ENCODE peak calls at places on chromosomes 2 and 18, in nine cellular contexts. One of them, this sample, is unnamed. For H3K4me1, the result is how much of the 10 kb centered on the place peaks cover.

GRCh38 chr18:21242141-21243040 is at the start of gene GREB1L:
- DNase-seq in endodermal cell: peak
- DNase-seq in spleen: no peak
- DNase-seq in mammary epithelial cell: peak
- DNase-seq in adrenal gland: peak
- DNase-seq in Panc1: no peak
- DNase-seq in H9: peak
- DNase-seq in lower lobe of right lung: peak
- DNase-seq in trophoblast cell: peak
- DNase-seq in this sample: peak

GRCh38 chr2:145157626-145158025 is 637.7 kb upstream of the ZEB2 start:
- DNase-seq in endodermal cell: no peak
- DNase-seq in spleen: no peak
- DNase-seq in mammary epithelial cell: no peak
- DNase-seq in adrenal gland: no peak
- DNase-seq in Panc1: no peak
- DNase-seq in H9: no peak
- DNase-seq in lower lobe of right lung: no peak
- DNase-seq in trophoblast cell: no peak
- DNase-seq in this sample: no peak

GRCh38 chr2:196439760-196440159 is 199.8 kb upstream of the CCDC150 start:
- DNase-seq in endodermal cell: no peak
- DNase-seq in spleen: no peak
- DNase-seq in mammary epithelial cell: no peak
- DNase-seq in adrenal gland: no peak
- DNase-seq in Panc1: no peak
- DNase-seq in H9: no peak
- DNase-seq in lower lobe of right lung: no peak
- DNase-seq in trophoblast cell: no peak
- DNase-seq in this sample: no peak

GRCh38 chr2:240997141-240997855 is 1.1 kb upstream of the SNED1 start:
- DNase-seq in endodermal cell: peak
- DNase-seq in spleen: peak
- DNase-seq in mammary epithelial cell: no peak
- DNase-seq in adrenal gland: no peak
- DNase-seq in Panc1: no peak
- DNase-seq in H9: no peak
- DNase-seq in lower lobe of right lung: peak
- DNase-seq in trophoblast cell: no peak
- DNase-seq in this sample: peak

GRCh38 chr2:164213916-164214315 is 407.4 kb downstream of the GRB14 start:
- DNase-seq in endodermal cell: no peak
- DNase-seq in spleen: no peak
- DNase-seq in mammary epithelial cell: no peak
- DNase-seq in adrenal gland: no peak
- DNase-seq in Panc1: no peak
- DNase-seq in H9: no peak
- DNase-seq in lower lobe of right lung: no peak
- DNase-seq in trophoblast cell: no peak
- DNase-seq in this sample: no peak

GRCh38 chr2:7043689-7044088 is 126.5 kb downstream of the RNF144A start:
- DNase-seq in endodermal cell: no peak
- DNase-seq in spleen: no peak
- DNase-seq in mammary epithelial cell: no peak
- DNase-seq in adrenal gland: no peak
- DNase-seq in Panc1: no peak
- DNase-seq in H9: no peak
- DNase-seq in lower lobe of right lung: no peak
- DNase-seq in trophoblast cell: no peak
- DNase-seq in this sample: no peak

GRCh38 chr2:126467367-126468054 is 188.4 kb upstream of the GYPC start:
- DNase-seq in endodermal cell: no peak
- DNase-seq in spleen: no peak
- DNase-seq in mammary epithelial cell: no peak
- DNase-seq in adrenal gland: no peak
- DNase-seq in Panc1: no peak
- DNase-seq in H9: no peak
- DNase-seq in lower lobe of right lung: no peak
- DNase-seq in trophoblast cell: no peak
- DNase-seq in this sample: no peak

GRCh38 chr2:182103531-182103930 is 117.9 kb downstream of the PPP1R1C start:
- DNase-seq in endodermal cell: no peak
- DNase-seq in spleen: no peak
- DNase-seq in mammary epithelial cell: peak
- DNase-seq in adrenal gland: no peak
- DNase-seq in Panc1: no peak
- DNase-seq in H9: no peak
- DNase-seq in lower lobe of right lung: no peak
- DNase-seq in trophoblast cell: no peak
- DNase-seq in this sample: no peak

GRCh38 chr18:80103231-80103630 is 5.8 kb upstream of the ADNP2 start:
- DNase-seq in endodermal cell: no peak
- DNase-seq in spleen: no peak
- DNase-seq in mammary epithelial cell: no peak
- DNase-seq in adrenal gland: no peak
- DNase-seq in Panc1: no peak
- DNase-seq in H9: no peak
- DNase-seq in lower lobe of right lung: no peak
- DNase-seq in trophoblast cell: no peak
- DNase-seq in this sample: peak

GRCh38 chr2:152578573-152578972 is 138.7 kb downstream of the PRPF40A start:
- DNase-seq in endodermal cell: no peak
- DNase-seq in spleen: no peak
- DNase-seq in mammary epithelial cell: no peak
- DNase-seq in adrenal gland: no peak
- DNase-seq in Panc1: no peak
- DNase-seq in H9: no peak
- DNase-seq in lower lobe of right lung: no peak
- DNase-seq in trophoblast cell: no peak
- DNase-seq in this sample: no peak

GRCh38 chr2:61158356-61158944 is 3.5 kb upstream of the C2orf74 start:
- DNase-seq in endodermal cell: no peak
- DNase-seq in spleen: no peak
- DNase-seq in mammary epithelial cell: no peak
- DNase-seq in adrenal gland: no peak
- DNase-seq in Panc1: no peak
- DNase-seq in H9: no peak
- DNase-seq in lower lobe of right lung: no peak
- DNase-seq in trophoblast cell: no peak
- DNase-seq in this sample: no peak

GRCh38 chr18:74050807-74051206 is 96.8 kb downstream of the FBXO15 start:
- DNase-seq in endodermal cell: no peak
- DNase-seq in spleen: no peak
- DNase-seq in mammary epithelial cell: no peak
- DNase-seq in adrenal gland: no peak
- DNase-seq in Panc1: no peak
- DNase-seq in H9: no peak
- DNase-seq in lower lobe of right lung: no peak
- DNase-seq in trophoblast cell: no peak
- DNase-seq in this sample: no peak

GRCh38 chr2:101473581-101473910 is 1.4 kb downstream of the RFX8 start:
- DNase-seq in endodermal cell: no peak
- DNase-seq in spleen: no peak
- DNase-seq in mammary epithelial cell: no peak
- DNase-seq in adrenal gland: no peak
- DNase-seq in Panc1: no peak
- DNase-seq in H9: no peak
- DNase-seq in lower lobe of right lung: no peak
- DNase-seq in trophoblast cell: no peak
- DNase-seq in this sample: no peak

GRCh38 chr2:207897541-207898353 is 127.6 kb downstream of the PLEKHM3 start:
- DNase-seq in endodermal cell: no peak
- DNase-seq in spleen: no peak
- DNase-seq in mammary epithelial cell: no peak
- DNase-seq in adrenal gland: no peak
- DNase-seq in Panc1: no peak
- DNase-seq in H9: no peak
- DNase-seq in lower lobe of right lung: no peak
- DNase-seq in trophoblast cell: no peak
- DNase-seq in this sample: no peak

GRCh38 chr2:62178741-62179271 is 17.1 kb upstream of the B3GNT2 start:
- DNase-seq in endodermal cell: no peak
- DNase-seq in spleen: no peak
- DNase-seq in mammary epithelial cell: no peak
- DNase-seq in adrenal gland: no peak
- DNase-seq in Panc1: no peak
- DNase-seq in H9: no peak
- DNase-seq in lower lobe of right lung: peak
- DNase-seq in trophoblast cell: no peak
- DNase-seq in this sample: peak

GRCh38 chr2:148640767-148641166 is 3.8 kb upstream of the EPC2 start:
- DNase-seq in endodermal cell: no peak
- DNase-seq in spleen: no peak
- DNase-seq in mammary epithelial cell: no peak
- DNase-seq in adrenal gland: peak
- DNase-seq in Panc1: no peak
- DNase-seq in H9: no peak
- DNase-seq in lower lobe of right lung: no peak
- DNase-seq in trophoblast cell: no peak
- DNase-seq in this sample: no peak

GRCh38 chr18:13217466-13217961 is 1.0 kb upstream of the LDLRAD4 start:
- DNase-seq in endodermal cell: peak
- DNase-seq in spleen: peak
- DNase-seq in mammary epithelial cell: peak
- DNase-seq in adrenal gland: peak
- DNase-seq in Panc1: no peak
- DNase-seq in H9: peak
- DNase-seq in lower lobe of right lung: peak
- DNase-seq in trophoblast cell: peak
- DNase-seq in this sample: peak

GRCh38 chr2:217826505-217826904 is 176.3 kb downstream of the TNS1 start:
- DNase-seq in endodermal cell: peak
- DNase-seq in spleen: no peak
- DNase-seq in mammary epithelial cell: no peak
- DNase-seq in adrenal gland: no peak
- DNase-seq in Panc1: no peak
- DNase-seq in H9: no peak
- DNase-seq in lower lobe of right lung: peak
- DNase-seq in trophoblast cell: no peak
- DNase-seq in this sample: no peak
- H3K27ac ChIP-seq in endodermal cell: no peak
- H3K27ac ChIP-seq in spleen: peak
- H3K27ac ChIP-seq in mammary epithelial cell: no peak
- H3K27ac ChIP-seq in adrenal gland: no peak
- H3K27ac ChIP-seq in Panc1: no peak
- H3K27ac ChIP-seq in H9: no peak
- H3K27ac ChIP-seq in lower lobe of right lung: peak
- H3K27ac ChIP-seq in trophoblast cell: no peak
- H3K27ac ChIP-seq in this sample: peak

GRCh38 chr2:109260886-109261700 is 132.1 kb downstream of the SH3RF3 start:
- DNase-seq in endodermal cell: peak
- DNase-seq in spleen: peak
- DNase-seq in mammary epithelial cell: peak
- DNase-seq in adrenal gland: no peak
- DNase-seq in Panc1: no peak
- DNase-seq in H9: peak
- DNase-seq in lower lobe of right lung: no peak
- DNase-seq in trophoblast cell: no peak
- DNase-seq in this sample: peak
- H3K4me1 ChIP-seq in endodermal cell: under half
- H3K4me1 ChIP-seq in spleen: under half
- H3K4me1 ChIP-seq in mammary epithelial cell: under half
- H3K4me1 ChIP-seq in adrenal gland: under half
- H3K4me1 ChIP-seq in Panc1: under half
- H3K4me1 ChIP-seq in H9: under half
- H3K4me1 ChIP-seq in lower lobe of right lung: half or more
- H3K4me1 ChIP-seq in trophoblast cell: under half
- H3K4me1 ChIP-seq in this sample: half or more

DNA sequence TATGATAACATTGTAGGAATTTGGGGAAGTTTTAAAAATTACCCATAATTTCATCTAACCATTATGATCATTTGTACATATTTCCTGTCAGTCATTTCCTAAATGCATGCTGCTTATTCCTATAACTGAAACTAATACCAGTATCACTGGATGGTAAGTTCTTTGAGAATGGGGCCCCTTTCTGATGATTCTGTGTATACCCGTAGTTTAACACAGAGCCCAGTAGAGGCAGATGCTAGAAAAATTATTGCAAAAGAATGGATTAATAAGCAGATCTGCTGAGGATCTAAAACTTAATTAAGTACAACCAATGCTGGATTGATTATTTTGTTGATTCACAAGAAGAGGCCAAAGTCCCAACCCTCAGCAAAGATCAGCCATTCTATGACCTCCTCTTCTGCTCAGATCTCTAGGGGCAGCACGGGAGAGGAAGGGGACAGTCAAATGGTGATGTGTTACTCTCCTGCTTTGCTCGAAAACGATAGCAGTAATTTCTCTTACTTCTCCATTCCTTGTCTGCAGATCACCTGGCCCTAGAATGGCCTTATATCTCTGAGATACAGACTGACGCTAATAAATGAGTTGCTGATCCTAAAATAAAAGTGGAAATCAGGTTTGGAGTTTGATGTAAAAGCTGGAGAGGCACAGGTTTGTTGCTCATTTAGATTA is 69.5 kb upstream of the PELI1 start:
- DNase-seq in endodermal cell: no peak
- DNase-seq in spleen: no peak
- DNase-seq in mammary epithelial cell: no peak
- DNase-seq in adrenal gland: no peak
- DNase-seq in Panc1: no peak
- DNase-seq in H9: no peak
- DNase-seq in lower lobe of right lung: no peak
- DNase-seq in trophoblast cell: no peak
- DNase-seq in this sample: no peak
- H3K27ac ChIP-seq in endodermal cell: no peak
- H3K27ac ChIP-seq in spleen: peak
- H3K27ac ChIP-seq in mammary epithelial cell: peak
- H3K27ac ChIP-seq in adrenal gland: no peak
- H3K27ac ChIP-seq in Panc1: no peak
- H3K27ac ChIP-seq in H9: no peak
- H3K27ac ChIP-seq in lower lobe of right lung: peak
- H3K27ac ChIP-seq in trophoblast cell: no peak
- H3K27ac ChIP-seq in this sample: no peak

DNA sequence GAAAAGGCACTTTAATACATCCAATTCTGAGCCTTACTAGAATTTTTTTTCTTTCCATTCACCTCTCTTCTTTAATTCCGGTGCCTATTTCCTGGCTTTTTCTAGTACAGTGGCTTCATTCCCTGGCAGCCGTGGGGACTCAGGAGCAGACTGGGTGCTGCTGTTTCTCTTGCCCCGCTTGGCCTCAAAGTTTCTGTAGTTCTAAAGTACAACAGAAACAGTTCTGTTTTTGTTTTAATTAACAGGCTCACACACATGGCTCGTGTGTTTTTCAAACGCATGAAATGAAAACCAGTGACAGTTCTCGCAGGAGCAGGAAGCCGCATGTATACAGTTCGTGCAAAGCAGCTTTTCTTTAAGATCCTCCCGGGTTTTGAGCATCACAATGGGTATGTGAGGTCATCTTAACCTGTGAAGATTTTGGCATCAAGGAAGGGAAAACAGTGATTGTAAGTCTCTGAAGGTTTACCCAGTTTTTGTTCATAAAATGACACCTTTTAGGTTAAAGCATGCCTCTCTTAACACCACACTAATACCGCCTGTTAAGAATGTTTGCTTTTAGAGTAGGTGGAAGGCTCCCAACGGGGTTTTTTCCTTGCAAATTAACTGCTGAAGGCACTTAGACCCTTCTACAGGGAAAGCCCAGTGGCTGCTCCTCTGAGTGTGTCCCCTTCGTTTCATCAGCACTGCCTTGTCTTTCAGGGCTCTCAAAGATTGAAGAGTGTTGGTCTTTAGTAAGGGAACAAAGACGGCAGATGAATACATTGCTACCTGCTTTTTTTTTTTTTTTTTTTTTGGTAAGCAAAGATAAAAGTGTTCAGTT is 5.8 kb downstream of the FZD7 start:
- DNase-seq in endodermal cell: peak
- DNase-seq in spleen: no peak
- DNase-seq in mammary epithelial cell: no peak
- DNase-seq in adrenal gland: no peak
- DNase-seq in Panc1: no peak
- DNase-seq in H9: no peak
- DNase-seq in lower lobe of right lung: no peak
- DNase-seq in trophoblast cell: no peak
- DNase-seq in this sample: no peak
- H3K4me1 ChIP-seq in endodermal cell: under half
- H3K4me1 ChIP-seq in spleen: under half
- H3K4me1 ChIP-seq in mammary epithelial cell: under half
- H3K4me1 ChIP-seq in adrenal gland: under half
- H3K4me1 ChIP-seq in Panc1: under half
- H3K4me1 ChIP-seq in H9: under half
- H3K4me1 ChIP-seq in lower lobe of right lung: under half
- H3K4me1 ChIP-seq in trophoblast cell: under half
- H3K4me1 ChIP-seq in this sample: under half

This sample was measured in ascending aorta.